ENCODE peak calls at places on chromosomes 2 and 18, in seven cellular contexts. K, E, L, J, W, Q and S are unnamed samples.

GRCh38 chr2:1659951-1660565 is 84.3 kb downstream of the PXDN start:
- DNase-seq in Q (no peak), J (no peak), W (no peak), E (no peak), K (no peak), L (no peak), S (no peak)

GRCh38 chr18:42644729-42645131 is 470.8 kb downstream of the RIT2 start:
- DNase-seq in J (no peak), E (no peak), L (peak), W (no peak), K (no peak), Q (no peak), S (no peak)

GRCh38 chr18:10783941-10784340 is 258.1 kb downstream of the NAPG start:
- DNase-seq in E (no peak), W (no peak), Q (no peak), J (no peak), K (no peak), L (no peak), S (no peak)

GRCh38 chr18:76895498-76895897 is 73.1 kb downstream of the ZNF236 start:
- DNase-seq in E (no peak), K (no peak), W (no peak), Q (no peak), J (no peak), L (no peak), S (no peak)

GRCh38 chr2:192146069-192147006 is 48.4 kb downstream of the TMEFF2 start:
- DNase-seq in J (peak), W (no peak), E (no peak), L (peak), K (no peak), Q (no peak), S (no peak)

GRCh38 chr2:215982465-215982875 is 30.9 kb downstream of the MREG start:
- DNase-seq in L (peak), W (peak), E (no peak), J (peak), Q (no peak), K (no peak), S (no peak)

GRCh38 chr2:11876889-11877288 is 130.5 kb downstream of the LPIN1 start:
- DNase-seq in E (no peak), K (no peak), W (no peak), J (no peak), L (no peak), Q (no peak), S (no peak)

GRCh38 chr2:19914266-19914975 is 12.6 kb upstream of the TTC32 start:
- DNase-seq in Q (no peak), J (no peak), L (no peak), K (no peak), E (no peak), W (no peak), S (no peak)

GRCh38 chr2:230870544-230871360 is 6.0 kb downstream of the ITM2C start:
- DNase-seq in E (no peak), K (no peak), J (no peak), Q (no peak), W (no peak), L (no peak), S (no peak)

GRCh38 chr2:136135924-136136906 is 18.3 kb upstream of the CXCR4 start:
- DNase-seq in E (no peak), J (no peak), Q (peak), W (peak), K (no peak), L (no peak), S (peak)

GRCh38 chr2:86308356-86308755 is 29.1 kb downstream of the REEP1 start:
- DNase-seq in K (no peak), W (no peak), Q (no peak), J (no peak), L (no peak), E (no peak), S (no peak)

GRCh38 chr2:63544017-63544627 is 44.2 kb downstream of the WDPCP start:
- DNase-seq in E (no peak), L (peak), K (no peak), Q (no peak), W (no peak), J (peak), S (no peak)

GRCh38 chr2:193332938-193333337 is 1138.2 kb upstream of the TMEFF2 start:
- DNase-seq in J (no peak), E (no peak), W (no peak), L (no peak), Q (no peak), K (no peak), S (no peak)

GRCh38 chr2:21256006-21256405 is 132.2 kb downstream of the TDRD15 start:
- DNase-seq in J (no peak), E (no peak), Q (no peak), W (no peak), K (no peak), L (peak), S (no peak)

GRCh38 chr2:100818606-100819364 is 1.2 kb upstream of the NPAS2 start:
- DNase-seq in J (peak), K (no peak), W (no peak), L (peak), E (no peak), Q (no peak), S (no peak)

GRCh38 chr2:27255187-27255586 is 7.7 kb downstream of the SLC30A3 start:
- DNase-seq in K (no peak), E (no peak), L (no peak), Q (no peak), J (no peak), W (no peak), S (no peak)

GRCh38 chr18:51193621-51194287 is 3.7 kb downstream of the MEX3C start:
- DNase-seq in J (peak), E (no peak), K (no peak), W (no peak), L (no peak), Q (no peak), S (no peak)

GRCh38 chr2:234273887-234274584 is 222.8 kb downstream of the ARL4C start:
- DNase-seq in W (peak), Q (no peak), K (no peak), L (no peak), J (no peak), E (no peak), S (no peak)

GRCh38 chr2:237604960-237605359 is 14.4 kb upstream of the RAB17 start:
- DNase-seq in J (peak), L (no peak), K (no peak), W (no peak), E (no peak), Q (no peak), S (no peak)

GRCh38 chr2:233413046-233413445 is 58.8 kb downstream of the DGKD start:
- DNase-seq in J (peak), W (no peak), L (peak), K (no peak), Q (no peak), E (no peak), S (no peak)

GRCh38 chr2:65299246-65299645 is 71.6 kb downstream of the ACTR2 start:
- DNase-seq in E (peak), Q (no peak), J (no peak), W (peak), L (peak), K (no peak), S (no peak)

GRCh38 chr2:140770645-140771044 is 1360.2 kb downstream of the LRP1B start:
- DNase-seq in J (no peak), K (no peak), Q (no peak), E (no peak), L (no peak), W (no peak), S (no peak)

GRCh38 chr2:42938671-42939370 is 146.4 kb upstream of the HAAO start:
- DNase-seq in W (no peak), E (no peak), Q (no peak), J (no peak), L (no peak), K (no peak), S (no peak)

GRCh38 chr2:24978661-24979060 is 6.9 kb upstream of the DNAJC27 start:
- DNase-seq in E (no peak), L (no peak), J (no peak), K (no peak), W (no peak), Q (no peak), S (no peak)

GRCh38 chr2:52193804-52194203 is 1161.9 kb upstream of the NRXN1 start:
- DNase-seq in K (no peak), W (no peak), Q (no peak), J (no peak), L (no peak), E (no peak), S (no peak)

GRCh38 chr18:79874553-79875530 is 76.6 kb downstream of the SLC66A2 start:
- DNase-seq in K (no peak), L (no peak), E (no peak), J (no peak), Q (no peak), W (no peak), S (no peak)

GRCh38 chr2:227106845-227107759 is 56.9 kb downstream of the COL4A4 start:
- DNase-seq in L (peak), E (no peak), K (no peak), W (peak), J (peak), Q (peak), S (no peak)

GRCh38 chr2:166234112-166234846 is 106.5 kb upstream of the SCN1A start:
- DNase-seq in E (no peak), Q (no peak), K (no peak), J (peak), W (no peak), L (peak), S (no peak)

GRCh38 chr18:79334496-79335233 is 61.1 kb upstream of the NFATC1 start:
- DNase-seq in L (no peak), Q (no peak), E (no peak), W (no peak), K (no peak), J (no peak), S (no peak)

GRCh38 chr18:69490813-69491212 is 90.1 kb downstream of the DOK6 start:
- DNase-seq in E (no peak), J (peak), W (no peak), Q (no peak), K (no peak), L (no peak), S (no peak)